ENCODE peak calls at places on chromosomes 1 and 21, in seven cellular contexts. K is small intestine, V is anterior cingulate cortex, S is NCI-H1417, T is HTR-8/SVneo, I is H54, Z is T-cell. E is an unnamed sample.

GRCh38 chr1:16986596-16987361 is 6.4 kb upstream of the MFAP2 start:
- DNase-seq in Z (no peak), V (no peak), I (no peak), T (no peak), K (no peak), S (no peak), E (no peak)

GRCh38 chr1:16073490-16074104 is at the start of gene FAM131C:
- DNase-seq in Z (peak; percentile 17), I (peak; percentile 40), V (peak; percentile 29), K (peak; percentile 29), T (peak; percentile 60), S (peak; percentile 52), E (no peak)

GRCh38 chr1:5977494-5978444 is 14.5 kb downstream of the NPHP4 start:
- DNase-seq in Z (no peak), K (no peak), V (no peak), S (peak; percentile 7), T (no peak), I (no peak), E (no peak)

GRCh38 chr1:30258876-30259275 is 464.5 kb downstream of the MATN1 start:
- DNase-seq in V (no peak), S (no peak), K (no peak), Z (no peak), I (no peak), T (no peak), E (peak; percentile 25)

GRCh38 chr1:94819584-94819944 is 593 bp upstream of the SLC44A3 start:
- DNase-seq in V (no peak), T (no peak), K (peak; percentile 35), I (no peak), Z (no peak), S (peak; percentile 41), E (no peak)

GRCh38 chr1:76066390-76066789 is 8.2 kb upstream of the ST6GALNAC3 start:
- DNase-seq in K (no peak), Z (no peak), T (no peak), I (peak; percentile 16), S (no peak), V (no peak), E (no peak)

GRCh38 chr1:230303822-230304221 is 122.3 kb downstream of the PGBD5 start:
- DNase-seq in T (no peak), V (no peak), K (no peak), Z (no peak), I (no peak), S (peak; percentile 31), E (no peak)

GRCh38 chr1:53600486-53600885 is 138.5 kb downstream of the GLIS1 start:
- DNase-seq in S (peak; percentile 12), I (no peak), T (no peak), Z (peak; percentile 23), V (no peak), K (no peak), E (no peak)

GRCh38 chr1:179550753-179551682 is 24.7 kb downstream of the NPHS2 start:
- DNase-seq in T (peak; percentile 15), V (no peak), S (peak; percentile 4), K (no peak), Z (no peak), I (peak; percentile 14), E (no peak)

GRCh38 chr1:3944621-3944914 is 44.5 kb upstream of the C1orf174 start:
- DNase-seq in S (no peak), V (no peak), K (no peak), I (no peak), T (no peak), Z (no peak), E (no peak)

GRCh38 chr1:78080767-78081166 is 35.0 kb downstream of the GIPC2 start:
- DNase-seq in S (no peak), T (no peak), K (no peak), V (no peak), Z (no peak), I (no peak), E (no peak)

GRCh38 chr1:235187316-235187715 is 26.3 kb upstream of the RBM34 start:
- DNase-seq in K (no peak), V (no peak), T (no peak), S (no peak), Z (no peak), I (no peak), E (no peak)

GRCh38 chr1:85411567-85412312 is 53.2 kb downstream of the DDAH1 start:
- DNase-seq in I (no peak), Z (no peak), T (no peak), S (no peak), V (no peak), K (no peak), E (no peak)

GRCh38 chr1:2126331-2127180 is 68.0 kb downstream of the FAAP20 start:
- DNase-seq in V (no peak), S (no peak), T (no peak), I (no peak), K (no peak), Z (no peak), E (no peak)

GRCh38 chr1:2298685-2299673 is 70.9 kb downstream of the SKI start:
- DNase-seq in K (no peak), S (no peak), V (peak; percentile 25), I (no peak), Z (no peak), T (no peak), E (no peak)

GRCh38 chr21:35332841-35333426 is 283.8 kb upstream of the RUNX1 start:
- DNase-seq in Z (no peak), S (no peak), I (no peak), T (no peak), K (no peak), V (no peak), E (no peak)

GRCh38 chr1:86155807-86156561 is 588 bp downstream of the COL24A1 start:
- DNase-seq in Z (no peak), I (no peak), K (no peak), T (no peak), S (peak; percentile 76), V (no peak), E (no peak)

GRCh38 chr1:213374369-213374768 is 323.3 kb downstream of the RPS6KC1 start:
- DNase-seq in S (peak; percentile 80), Z (peak; percentile 24), T (peak; percentile 63), I (peak; percentile 50), V (peak; percentile 53), K (peak; percentile 58), E (no peak)

GRCh38 chr1:184945034-184945433 is 29.3 kb downstream of the NIBAN1 start:
- DNase-seq in Z (no peak), K (no peak), T (no peak), I (no peak), V (no peak), S (no peak), E (no peak)

GRCh38 chr1:46522184-46522968 is 29.1 kb downstream of the KNCN start:
- DNase-seq in K (peak; percentile 37), T (no peak), V (peak; percentile 12), I (peak; percentile 81), Z (no peak), S (no peak), E (no peak)

GRCh38 chr1:24955161-24955560 is 25.1 kb upstream of the RUNX3 start:
- DNase-seq in T (peak; percentile 44), K (peak; percentile 38), S (no peak), Z (peak; percentile 22), I (peak; percentile 53), V (no peak), E (no peak)

GRCh38 chr1:1041092-1041503 is 21.2 kb downstream of the AGRN start:
- DNase-seq in I (no peak), V (no peak), T (no peak), S (no peak), Z (no peak), K (no peak), E (no peak)

GRCh38 chr1:33507661-33508060 is 35.2 kb downstream of the ZSCAN20 start:
- DNase-seq in I (no peak), Z (no peak), K (no peak), T (no peak), S (no peak), V (no peak), E (no peak)

GRCh38 chr1:17575786-17576584 is 36.5 kb downstream of the ARHGEF10L start:
- DNase-seq in K (peak; percentile 64), I (no peak), S (peak; percentile 33), T (no peak), V (no peak), Z (no peak), E (no peak)

GRCh38 chr1:1292442-1292779 is 12.2 kb downstream of the SCNN1D start:
- DNase-seq in S (no peak), Z (no peak), V (no peak), K (no peak), T (no peak), I (no peak), E (no peak)

GRCh38 chr1:24878775-24879742 is 51.0 kb downstream of the RUNX3 start:
- DNase-seq in V (no peak), Z (no peak), S (no peak), K (peak; percentile 60), I (no peak), T (no peak), E (peak; percentile 25)

E was measured in ascending aorta.